ENCODE peak calls at places on chromosomes 13 and 19, in seven cellular contexts. One of them, this sample, is unnamed.

GRCh38 chr19:23718802-23719201 is 31.8 kb upstream of the ZNF675 start:
- DNase-seq in H9: peak; percentile 41
- DNase-seq in neuronal stem cell: no peak
- DNase-seq in mesendoderm: peak; percentile 76
- DNase-seq in H1: no peak
- DNase-seq in IMR-90: no peak
- DNase-seq in mesenchymal stem cell: no peak
- DNase-seq in this sample: no peak

GRCh38 chr19:38047048-38047435 is 140.0 kb downstream of the SIPA1L3 start:
- DNase-seq in H9: no peak
- DNase-seq in neuronal stem cell: no peak
- DNase-seq in mesendoderm: no peak
- DNase-seq in H1: no peak
- DNase-seq in IMR-90: no peak
- DNase-seq in mesenchymal stem cell: no peak
- DNase-seq in this sample: no peak

GRCh38 chr13:90477194-90477593 is 870.3 kb upstream of the MIR17HG start:
- DNase-seq in H9: no peak
- DNase-seq in neuronal stem cell: no peak
- DNase-seq in mesendoderm: no peak
- DNase-seq in H1: no peak
- DNase-seq in IMR-90: no peak
- DNase-seq in mesenchymal stem cell: no peak
- DNase-seq in this sample: no peak

GRCh38 chr13:31072041-31072440 is 89.7 kb downstream of the HSPH1 start:
- DNase-seq in H9: no peak
- DNase-seq in neuronal stem cell: no peak
- DNase-seq in mesendoderm: no peak
- DNase-seq in H1: no peak
- DNase-seq in IMR-90: peak; percentile 41
- DNase-seq in mesenchymal stem cell: peak; percentile 71
- DNase-seq in this sample: no peak

GRCh38 chr13:20441879-20442278 is 83.8 kb downstream of the CRYL1 start:
- DNase-seq in H9: no peak
- DNase-seq in neuronal stem cell: peak; percentile 18
- DNase-seq in mesendoderm: peak; percentile 17
- DNase-seq in H1: no peak
- DNase-seq in IMR-90: peak; percentile 83
- DNase-seq in mesenchymal stem cell: no peak
- DNase-seq in this sample: no peak

GRCh38 chr19:14450168-14450874 is 17.2 kb downstream of the PKN1 start:
- DNase-seq in H9: peak; percentile 99
- DNase-seq in neuronal stem cell: no peak
- DNase-seq in mesendoderm: peak; percentile 92
- DNase-seq in H1: peak; percentile 99
- DNase-seq in IMR-90: no peak
- DNase-seq in mesenchymal stem cell: peak; percentile 55
- DNase-seq in this sample: peak; percentile 44

GRCh38 chr13:99018418-99019180 is 40.7 kb upstream of the DOCK9 start:
- DNase-seq in H9: no peak
- DNase-seq in neuronal stem cell: no peak
- DNase-seq in mesendoderm: no peak
- DNase-seq in H1: no peak
- DNase-seq in IMR-90: peak; percentile 68
- DNase-seq in mesenchymal stem cell: peak; percentile 39
- DNase-seq in this sample: peak; percentile 31

GRCh38 chr19:7705387-7706187 is 3.7 kb upstream of the FCER2 start:
- DNase-seq in H9: no peak
- DNase-seq in neuronal stem cell: no peak
- DNase-seq in mesendoderm: no peak
- DNase-seq in H1: no peak
- DNase-seq in IMR-90: no peak
- DNase-seq in mesenchymal stem cell: no peak
- DNase-seq in this sample: peak; percentile 16

GRCh38 chr13:20465218-20465879 is 60.3 kb downstream of the CRYL1 start:
- DNase-seq in H9: no peak
- DNase-seq in neuronal stem cell: no peak
- DNase-seq in mesendoderm: no peak
- DNase-seq in H1: no peak
- DNase-seq in IMR-90: peak; percentile 15
- DNase-seq in mesenchymal stem cell: no peak
- DNase-seq in this sample: no peak

GRCh38 chr19:31232871-31233270 is 116.4 kb downstream of the TSHZ3 start:
- DNase-seq in H9: no peak
- DNase-seq in neuronal stem cell: no peak
- DNase-seq in mesendoderm: no peak
- DNase-seq in H1: no peak
- DNase-seq in IMR-90: peak; percentile 96
- DNase-seq in mesenchymal stem cell: peak; percentile 76
- DNase-seq in this sample: no peak

GRCh38 chr13:30907167-30907761 is 1.2 kb downstream of the MEDAG start:
- DNase-seq in H9: no peak
- DNase-seq in neuronal stem cell: no peak
- DNase-seq in mesendoderm: peak; percentile 25
- DNase-seq in H1: no peak
- DNase-seq in IMR-90: peak; percentile 51
- DNase-seq in mesenchymal stem cell: peak; percentile 95
- DNase-seq in this sample: no peak

GRCh38 chr19:29983568-29983967 is 41.5 kb downstream of the URI1 start:
- DNase-seq in H9: no peak
- DNase-seq in neuronal stem cell: no peak
- DNase-seq in mesendoderm: no peak
- DNase-seq in H1: no peak
- DNase-seq in IMR-90: no peak
- DNase-seq in mesenchymal stem cell: no peak
- DNase-seq in this sample: no peak

GRCh38 chr13:80883545-80883944 is 542.6 kb upstream of the SPRY2 start:
- DNase-seq in H9: no peak
- DNase-seq in neuronal stem cell: no peak
- DNase-seq in mesendoderm: no peak
- DNase-seq in H1: no peak
- DNase-seq in IMR-90: no peak
- DNase-seq in mesenchymal stem cell: no peak
- DNase-seq in this sample: no peak

GRCh38 chr13:37381502-37381901 is 217.1 kb downstream of the POSTN start:
- DNase-seq in H9: no peak
- DNase-seq in neuronal stem cell: no peak
- DNase-seq in mesendoderm: no peak
- DNase-seq in H1: no peak
- DNase-seq in IMR-90: no peak
- DNase-seq in mesenchymal stem cell: no peak
- DNase-seq in this sample: no peak

GRCh38 chr19:33612928-33613327 is 8.8 kb upstream of the CHST8 start:
- DNase-seq in H9: no peak
- DNase-seq in neuronal stem cell: no peak
- DNase-seq in mesendoderm: no peak
- DNase-seq in H1: no peak
- DNase-seq in IMR-90: no peak
- DNase-seq in mesenchymal stem cell: no peak
- DNase-seq in this sample: no peak

GRCh38 chr19:8305798-8306197 is 2.4 kb downstream of the CD320 start:
- DNase-seq in H9: no peak
- DNase-seq in neuronal stem cell: no peak
- DNase-seq in mesendoderm: no peak
- DNase-seq in H1: no peak
- DNase-seq in IMR-90: no peak
- DNase-seq in mesenchymal stem cell: no peak
- DNase-seq in this sample: no peak

GRCh38 chr19:42066075-42066754 is 3.8 kb downstream of the GRIK5 start:
- DNase-seq in H9: peak; percentile 68
- DNase-seq in neuronal stem cell: no peak
- DNase-seq in mesendoderm: peak; percentile 85
- DNase-seq in H1: peak; percentile 54
- DNase-seq in IMR-90: peak; percentile 19
- DNase-seq in mesenchymal stem cell: peak; percentile 25
- DNase-seq in this sample: no peak

GRCh38 chr13:87810391-87810801 is 139.2 kb downstream of the SLITRK5 start:
- DNase-seq in H9: peak; percentile 75
- DNase-seq in neuronal stem cell: no peak
- DNase-seq in mesendoderm: peak; percentile 73
- DNase-seq in H1: peak; percentile 71
- DNase-seq in IMR-90: no peak
- DNase-seq in mesenchymal stem cell: peak; percentile 20
- DNase-seq in this sample: no peak

GRCh38 chr19:10289836-10290438 is at the start of gene ICAM5:
- DNase-seq in H9: peak; percentile 45
- DNase-seq in neuronal stem cell: no peak
- DNase-seq in mesendoderm: no peak
- DNase-seq in H1: no peak
- DNase-seq in IMR-90: peak; percentile 42
- DNase-seq in mesenchymal stem cell: no peak
- DNase-seq in this sample: no peak

GRCh38 chr13:26853272-26853818 is 92.8 kb upstream of the GPR12 start:
- DNase-seq in H9: no peak
- DNase-seq in neuronal stem cell: no peak
- DNase-seq in mesendoderm: no peak
- DNase-seq in H1: no peak
- DNase-seq in IMR-90: no peak
- DNase-seq in mesenchymal stem cell: no peak
- DNase-seq in this sample: no peak
- H2BK120ac ChIP-seq in H9: no peak overlapping the region
- H2BK120ac ChIP-seq in neuronal stem cell: no peak overlapping the region
- H2BK120ac ChIP-seq in mesendoderm: no peak overlapping the region
- H2BK120ac ChIP-seq in H1: no peak overlapping the region
- H2BK120ac ChIP-seq in IMR-90: no peak overlapping the region
- H2BK120ac ChIP-seq in mesenchymal stem cell: no peak overlapping the region
- H2BK120ac ChIP-seq in this sample: no peak overlapping the region

GRCh38 chr19:4090351-4091220 is 23.9 kb upstream of the ZBTB7A start:
- DNase-seq in H9: no peak
- DNase-seq in neuronal stem cell: no peak
- DNase-seq in mesendoderm: no peak
- DNase-seq in H1: no peak
- DNase-seq in IMR-90: no peak
- DNase-seq in mesenchymal stem cell: no peak
- DNase-seq in this sample: peak; percentile 41
- H2BK120ac ChIP-seq in H9: no peak overlapping the region
- H2BK120ac ChIP-seq in neuronal stem cell: no peak overlapping the region
- H2BK120ac ChIP-seq in mesendoderm: no peak overlapping the region
- H2BK120ac ChIP-seq in H1: no peak overlapping the region
- H2BK120ac ChIP-seq in IMR-90: no peak overlapping the region
- H2BK120ac ChIP-seq in mesenchymal stem cell: no peak overlapping the region
- H2BK120ac ChIP-seq in this sample: no peak overlapping the region

DNA sequence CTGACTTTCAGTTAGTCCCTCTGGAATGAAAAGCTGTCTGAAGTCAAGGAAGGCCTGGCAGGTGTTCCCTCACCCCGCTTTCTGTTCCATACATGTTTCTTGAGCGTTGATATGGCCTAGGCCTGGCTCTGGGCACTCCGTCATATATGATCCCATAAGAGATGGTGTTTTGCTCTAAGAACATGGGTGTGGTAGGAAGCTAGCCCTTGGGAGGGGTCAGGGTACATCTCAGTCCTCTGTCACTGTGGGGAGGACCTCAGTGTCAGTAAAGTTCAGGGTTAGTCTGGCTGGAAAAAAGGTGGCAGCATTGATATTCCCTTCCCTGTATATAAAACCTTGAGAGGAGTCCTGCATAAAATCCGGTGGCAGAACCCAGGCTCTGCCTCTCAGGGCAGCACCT is 73.5 kb upstream of the NPAS1 start:
- DNase-seq in H9: no peak
- DNase-seq in neuronal stem cell: no peak
- DNase-seq in mesendoderm: no peak
- DNase-seq in H1: no peak
- DNase-seq in IMR-90: no peak
- DNase-seq in mesenchymal stem cell: no peak
- DNase-seq in this sample: no peak
- H2BK120ac ChIP-seq in H9: no peak overlapping the region
- H2BK120ac ChIP-seq in neuronal stem cell: no peak overlapping the region
- H2BK120ac ChIP-seq in mesendoderm: no peak overlapping the region
- H2BK120ac ChIP-seq in H1: no peak overlapping the region
- H2BK120ac ChIP-seq in IMR-90: no peak overlapping the region
- H2BK120ac ChIP-seq in mesenchymal stem cell: no peak overlapping the region
- H2BK120ac ChIP-seq in this sample: no peak overlapping the region

DNA sequence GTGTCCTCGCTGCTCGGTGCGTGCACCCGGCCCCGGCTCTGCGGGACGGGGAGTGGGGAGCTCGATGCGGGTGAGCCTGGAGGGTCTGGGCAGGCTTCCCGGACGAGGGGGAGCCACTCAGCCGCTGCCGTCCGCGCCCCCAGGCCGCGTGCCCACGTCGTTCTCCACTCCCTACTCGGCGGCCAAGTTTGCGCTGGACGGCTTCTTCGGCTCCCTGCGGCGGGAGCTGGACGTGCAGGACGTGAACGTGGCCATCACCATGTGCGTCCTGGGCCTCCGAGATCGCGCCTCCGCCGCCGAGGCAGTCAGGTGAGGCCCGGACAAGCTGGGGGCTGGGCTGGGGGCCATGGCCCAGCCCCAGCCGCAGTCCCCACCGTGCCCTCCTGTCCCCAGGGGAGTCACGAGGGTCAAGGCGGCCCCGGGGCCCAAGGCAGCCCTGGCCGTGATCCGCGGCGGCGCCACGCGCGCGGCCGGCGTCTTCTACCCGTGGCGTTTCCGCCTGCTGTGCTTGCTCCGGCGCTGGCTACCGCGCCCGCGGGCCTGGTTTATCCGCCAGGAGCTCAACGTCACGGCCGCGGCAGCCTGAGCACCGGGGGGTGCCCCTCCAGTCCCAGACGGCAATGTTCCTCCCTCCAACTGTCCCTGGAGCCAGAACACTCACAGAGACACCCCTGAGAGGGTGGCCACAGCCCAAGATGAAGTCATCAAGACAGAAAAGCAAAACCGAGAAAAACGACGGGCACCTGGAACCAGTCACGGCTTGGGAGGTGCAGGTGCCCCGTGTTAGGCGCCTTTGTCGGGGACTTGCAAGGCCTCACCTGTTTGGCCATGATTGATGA is 2.5 kb upstream of the RPL36 start:
- DNase-seq in H9: peak; percentile 37
- DNase-seq in neuronal stem cell: no peak
- DNase-seq in mesendoderm: no peak
- DNase-seq in H1: no peak
- DNase-seq in IMR-90: no peak
- DNase-seq in mesenchymal stem cell: no peak
- DNase-seq in this sample: no peak
- H2BK120ac ChIP-seq in H9: no peak overlapping the region
- H2BK120ac ChIP-seq in neuronal stem cell: peak overlapping the region; percentile 96
- H2BK120ac ChIP-seq in mesendoderm: no peak overlapping the region
- H2BK120ac ChIP-seq in H1: no peak overlapping the region
- H2BK120ac ChIP-seq in IMR-90: no peak overlapping the region
- H2BK120ac ChIP-seq in mesenchymal stem cell: no peak overlapping the region
- H2BK120ac ChIP-seq in this sample: no peak overlapping the region

DNA sequence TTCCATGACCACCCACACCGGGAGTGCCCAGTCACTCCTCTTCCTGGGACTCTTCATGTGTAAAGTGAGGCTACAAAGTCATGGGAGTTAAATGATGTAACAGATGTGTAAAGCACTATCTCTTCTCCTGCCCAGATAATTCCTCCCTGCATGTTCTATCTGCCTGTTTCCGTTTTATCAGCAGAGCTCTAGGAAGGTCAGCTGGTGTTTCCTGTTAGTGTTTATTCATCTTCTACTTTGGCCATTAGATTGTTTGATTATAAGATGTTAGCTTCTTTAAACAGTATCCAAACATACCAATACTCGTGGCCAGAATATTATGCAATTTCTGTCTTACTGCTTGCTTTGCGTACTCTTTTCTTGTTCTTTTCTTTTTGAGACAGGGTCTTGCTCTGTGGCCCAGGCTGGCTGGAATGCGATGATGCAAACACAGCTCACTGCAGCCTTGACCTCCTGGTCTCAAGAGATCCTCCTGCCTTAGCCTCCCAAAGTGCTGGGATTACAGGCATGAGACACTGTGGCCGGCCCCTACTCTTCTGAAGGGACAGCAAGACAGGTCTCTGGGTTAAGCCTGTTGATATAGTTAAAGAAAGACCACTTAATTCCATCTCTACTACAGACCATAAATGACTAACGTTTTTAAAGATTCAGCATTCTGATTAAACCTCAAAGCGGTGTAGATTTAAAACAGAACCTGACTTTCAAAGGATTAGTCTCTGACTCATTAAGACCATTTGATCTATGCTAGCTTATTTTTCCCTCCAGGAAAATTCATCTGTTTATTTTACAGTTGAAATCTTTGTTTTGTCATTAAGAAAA is 97.4 kb upstream of the AKAP11 start:
- DNase-seq in H9: no peak
- DNase-seq in neuronal stem cell: no peak
- DNase-seq in mesendoderm: peak; percentile 63
- DNase-seq in H1: no peak
- DNase-seq in IMR-90: peak; percentile 73
- DNase-seq in mesenchymal stem cell: peak; percentile 86
- DNase-seq in this sample: peak; percentile 0
- H2BK120ac ChIP-seq in H9: no peak overlapping the region
- H2BK120ac ChIP-seq in neuronal stem cell: no peak overlapping the region
- H2BK120ac ChIP-seq in mesendoderm: no peak overlapping the region
- H2BK120ac ChIP-seq in H1: no peak overlapping the region
- H2BK120ac ChIP-seq in IMR-90: no peak overlapping the region
- H2BK120ac ChIP-seq in mesenchymal stem cell: no peak overlapping the region
- H2BK120ac ChIP-seq in this sample: no peak overlapping the region

This sample was measured in trophoblast cell.